ENCODE peak calls at places on chromosomes 5 and 9, in eight cellular contexts. W, Z, F, P, O, D, S and T are unnamed samples.
A peak's percentile ranks its signal among the peaks of the same experiment; 100 is the strongest.

GRCh38 chr9:107131108-107131799 is 151.8 kb upstream of the RAD23B start:
- DNase-seq in W (no peak), Z (no peak), F (no peak), P (no peak), O (no peak), D (no peak), S (no peak), T (no peak)

GRCh38 chr5:110031402-110032140 is 341.8 kb downstream of the MAN2A1 start:
- DNase-seq in W (no peak), Z (peak; percentile 68), F (no peak), P (no peak), O (no peak), D (no peak), S (no peak), T (no peak)

GRCh38 chr9:87599901-87600610 is 102.4 kb downstream of the DAPK1 start:
- DNase-seq in W (no peak), Z (peak; percentile 67), F (no peak), P (no peak), O (no peak), D (no peak), S (peak; percentile 47), T (no peak)

GRCh38 chr5:5353681-5354080 is 68.8 kb upstream of the ICE1 start:
- DNase-seq in W (no peak), Z (no peak), F (no peak), P (no peak), O (no peak), D (no peak), S (no peak), T (no peak)

GRCh38 chr9:76658510-76659231 is 105.6 kb upstream of the PCA3 start:
- DNase-seq in W (no peak), Z (peak; percentile 25), F (no peak), P (no peak), O (peak; percentile 71), D (no peak), S (peak; percentile 43), T (no peak)

GRCh38 chr9:5708414-5708813 is 79.5 kb downstream of the RIC1 start:
- DNase-seq in W (no peak), Z (peak; percentile 11), F (no peak), P (no peak), O (no peak), D (no peak), S (no peak), T (no peak)

GRCh38 chr5:178130576-178131445 is at the start of gene RMND5B:
- DNase-seq in W (no peak), Z (peak; percentile 84), F (peak; percentile 86), P (peak; percentile 90), O (peak; percentile 77), D (peak; percentile 97), S (peak; percentile 21), T (peak; percentile 76)

GRCh38 chr5:53105611-53106300 is 3.8 kb downstream of the MOCS2 start:
- DNase-seq in W (no peak), Z (no peak), F (no peak), P (no peak), O (no peak), D (no peak), S (no peak), T (no peak)

GRCh38 chr5:110054240-110054639 is 364.5 kb downstream of the MAN2A1 start:
- DNase-seq in W (no peak), Z (peak; percentile 86), F (peak; percentile 43), P (peak; percentile 27), O (peak; percentile 12), D (peak; percentile 10), S (no peak), T (no peak)

GRCh38 chr5:128470663-128471062 is 67.4 kb downstream of the FBN2 start:
- DNase-seq in W (no peak), Z (no peak), F (no peak), P (no peak), O (no peak), D (no peak), S (no peak), T (no peak)

GRCh38 chr5:15791274-15791673 is 291.3 kb downstream of the FBXL7 start:
- DNase-seq in W (no peak), Z (no peak), F (no peak), P (no peak), O (no peak), D (peak; percentile 45), S (no peak), T (no peak)

GRCh38 chr9:74876611-74877010 is 11.1 kb downstream of the TRPM6 start:
- DNase-seq in W (no peak), Z (no peak), F (no peak), P (no peak), O (no peak), D (no peak), S (no peak), T (no peak)

GRCh38 chr5:144361406-144361805 is 190.7 kb downstream of the KCTD16 start:
- DNase-seq in W (no peak), Z (no peak), F (no peak), P (no peak), O (no peak), D (no peak), S (no peak), T (no peak)

GRCh38 chr9:98317134-98317857 is 61.8 kb upstream of the TBC1D2 start:
- DNase-seq in W (no peak), Z (no peak), F (no peak), P (no peak), O (no peak), D (peak; percentile 68), S (no peak), T (no peak)

GRCh38 chr5:135830384-135831275 is 3.8 kb upstream of the SLC25A48 start:
- DNase-seq in W (no peak), Z (no peak), F (no peak), P (no peak), O (no peak), D (no peak), S (no peak), T (no peak)

GRCh38 chr5:135829681-135830383 is 4.6 kb upstream of the SLC25A48 start:
- DNase-seq in W (peak; percentile 42), Z (peak; percentile 84), F (peak; percentile 66), P (peak; percentile 76), O (peak; percentile 9), D (peak; percentile 82), S (no peak), T (no peak)

GRCh38 chr5:135832941-135833340 is 1.5 kb upstream of the SLC25A48 start:
- DNase-seq in W (no peak), Z (no peak), F (no peak), P (no peak), O (no peak), D (no peak), S (no peak), T (no peak)

GRCh38 chr5:135832263-135832555 is 2.3 kb upstream of the SLC25A48 start:
- DNase-seq in W (no peak), Z (no peak), F (no peak), P (no peak), O (no peak), D (no peak), S (no peak), T (no peak)

DNA sequence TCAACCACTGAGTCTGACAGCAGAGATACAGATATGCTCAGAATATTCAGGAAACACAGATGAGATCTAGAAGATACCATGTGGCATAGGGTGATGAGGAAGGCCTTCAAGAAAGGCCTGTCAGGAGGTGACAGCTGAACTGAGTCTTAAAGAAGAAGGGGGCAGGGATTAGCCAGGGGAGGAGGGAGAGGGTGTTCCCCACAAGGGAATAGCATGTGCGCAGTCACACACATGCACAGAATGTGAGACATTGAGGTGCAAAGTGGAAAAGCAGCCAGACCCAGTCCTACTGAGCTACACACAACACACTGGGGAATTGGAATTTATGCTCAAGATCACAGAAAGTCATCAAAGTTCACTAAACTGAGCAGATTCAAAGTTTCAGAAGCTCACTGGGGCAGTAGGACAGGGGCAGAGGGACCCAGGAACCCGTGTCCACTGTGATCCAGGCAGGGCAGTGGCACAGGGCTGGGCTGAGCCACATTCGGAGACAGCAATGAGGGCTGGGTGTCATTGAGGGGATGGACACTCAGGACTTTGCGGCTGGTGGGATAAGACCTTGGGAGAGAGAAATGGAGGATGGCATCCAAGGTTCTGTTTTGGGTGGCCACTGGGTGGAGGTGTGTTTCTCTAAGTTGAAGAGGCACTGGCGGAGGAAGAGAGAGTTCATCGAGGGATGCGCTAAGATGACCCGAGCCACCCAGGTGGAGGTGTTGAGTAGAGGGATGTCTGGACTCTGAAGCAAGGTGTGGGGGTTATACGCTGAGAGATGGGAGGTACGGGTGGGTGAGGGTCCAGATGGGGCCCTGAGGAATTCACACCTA is 2.8 kb upstream of the SLC25A48 start:
- DNase-seq in W (no peak), Z (no peak), F (no peak), P (no peak), O (no peak), D (no peak), S (no peak), T (no peak)
- TF ChIP-seq CTCF in W (no peak), Z (no peak), F (no peak), P (no peak), O (no peak), D (no peak), S (no peak), T (no peak)

GRCh38 chr9:1871486-1872181 is 143.5 kb upstream of the SMARCA2 start:
- DNase-seq in W (no peak), Z (peak; percentile 42), F (no peak), P (no peak), O (no peak), D (no peak), S (no peak), T (no peak)
- TF ChIP-seq CTCF in W (no peak), Z (peak; percentile 20), F (no peak), P (no peak), O (no peak), D (no peak), S (no peak), T (no peak)

DNA sequence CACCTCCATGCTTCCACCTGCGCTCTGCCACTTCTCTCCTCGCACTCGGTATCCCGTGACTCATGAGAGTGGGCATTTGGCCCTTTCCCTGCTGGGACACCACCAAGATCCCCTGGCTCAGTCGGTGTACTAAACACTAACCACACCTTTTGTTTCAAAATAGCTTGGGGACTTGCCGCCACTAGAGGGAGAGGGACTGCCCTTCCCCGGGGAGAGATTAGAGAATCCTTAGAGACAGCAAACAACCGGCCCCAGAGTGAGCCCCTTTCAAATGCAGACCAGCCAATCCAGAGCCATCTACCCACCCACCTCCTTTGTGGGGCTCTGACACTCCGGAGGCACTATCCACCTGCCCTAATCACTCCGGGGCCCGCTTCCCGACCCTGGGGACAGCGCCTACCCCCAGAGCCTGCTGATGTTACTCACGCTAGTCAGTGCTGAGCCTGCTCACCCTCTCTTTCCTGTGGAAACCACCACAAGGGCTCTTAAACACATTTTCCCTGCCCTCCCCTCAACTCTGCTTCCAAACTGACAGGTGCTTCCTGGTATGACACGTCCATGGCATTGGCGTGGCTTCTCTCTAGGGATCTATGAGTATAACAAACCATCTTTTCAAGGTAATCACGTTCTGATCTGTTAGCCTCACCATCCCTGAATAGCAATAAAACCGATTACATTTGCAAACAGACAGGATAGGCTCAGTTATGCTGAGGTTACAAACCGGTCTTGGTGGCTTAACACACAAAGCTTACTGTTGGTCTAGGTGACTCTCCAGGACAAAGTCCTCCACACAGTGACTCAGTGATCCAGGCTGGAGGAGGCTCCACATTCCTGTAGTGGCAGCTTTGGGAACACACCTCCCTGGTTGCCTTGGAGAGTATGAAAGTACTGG is 180.1 kb upstream of the MVB12B start:
- DNase-seq in W (no peak), Z (peak; percentile 47), F (no peak), P (peak; percentile 35), O (peak; percentile 6), D (peak; percentile 45), S (no peak), T (no peak)
- TF ChIP-seq CTCF in W (peak; percentile 70), Z (peak; percentile 66), F (peak; percentile 8), P (peak; percentile 30), O (peak; percentile 11), D (peak; percentile 23), S (peak; percentile 47), T (peak; percentile 12)

GRCh38 chr9:93533863-93534262 is 42.5 kb upstream of the PHF2 start:
- DNase-seq in W (no peak), Z (no peak), F (no peak), P (no peak), O (no peak), D (no peak), S (no peak), T (no peak)
- TF ChIP-seq CTCF in W (no peak), Z (no peak), F (no peak), P (no peak), O (no peak), D (no peak), S (no peak), T (no peak)